ENCODE peak calls at places on chromosomes 5 and 9, in seven cellular contexts. E is mucosa of gallbladder; U is body of pancreas; C is activated T-cell treated with anti-CD3 and anti-CD28 coated beads, Interleukin-2, amount 50 U/mL, for 24 hours; A is NCI-H1436; B is NCI-H187; L is ovary. G is an unnamed sample.
A peak's percentile ranks its signal among the peaks of the same experiment; 100 is the strongest.

GRCh38 chr5:165783024-165783423 is 2277.6 kb downstream of the MAT2B start:
- DNase-seq in E (no peak), U (no peak), C (no peak), A (no peak), B (no peak), L (no peak), G (no peak)

GRCh38 chr5:139164020-139164419 is 34.1 kb downstream of the SIL1 start:
- DNase-seq in E (no peak), U (peak; percentile 38), C (no peak), A (no peak), B (no peak), L (no peak), G (peak; percentile 14)

GRCh38 chr9:124045076-124045829 is 33.7 kb downstream of the LHX2 start:
- DNase-seq in E (peak; percentile 51), U (peak; percentile 41), C (no peak), A (peak; percentile 22), B (no peak), L (peak; percentile 86), G (no peak)

GRCh38 chr9:672833-673232 is 168.7 kb upstream of the DMRT1 start:
- DNase-seq in E (peak; percentile 38), U (no peak), C (no peak), A (no peak), B (no peak), L (no peak), G (no peak)

GRCh38 chr9:31807574-31808256 is 576.7 kb upstream of the ACO1 start:
- DNase-seq in E (no peak), U (no peak), C (no peak), A (no peak), B (peak; percentile 3), L (no peak), G (no peak)

GRCh38 chr5:141208478-141208877 is at the start of gene PCDHB12:
- DNase-seq in E (no peak), U (peak; percentile 31), C (no peak), A (no peak), B (no peak), L (peak; percentile 23), G (no peak)

GRCh38 chr5:169494383-169495251 is 89.0 kb upstream of the SPDL1 start:
- DNase-seq in E (peak; percentile 12), U (no peak), C (no peak), A (no peak), B (no peak), L (no peak), G (no peak)

GRCh38 chr5:78509145-78509865 is 139.3 kb downstream of the LHFPL2 start:
- DNase-seq in E (no peak), U (no peak), C (no peak), A (peak; percentile 63), B (no peak), L (no peak), G (no peak)

GRCh38 chr5:139951296-139951924 is 91.7 kb downstream of the NRG2 start:
- DNase-seq in E (peak; percentile 7), U (no peak), C (no peak), A (no peak), B (no peak), L (no peak), G (no peak)

GRCh38 chr5:36689225-36689624 is 82.8 kb downstream of the SLC1A3 start:
- DNase-seq in E (no peak), U (no peak), C (no peak), A (no peak), B (no peak), L (no peak), G (peak; percentile 28)

GRCh38 chr9:92189782-92190535 is 74.7 kb upstream of the SPTLC1 start:
- DNase-seq in E (no peak), U (no peak), C (no peak), A (no peak), B (no peak), L (no peak), G (no peak)

GRCh38 chr5:77390795-77391194 is 101.3 kb downstream of the WDR41 start:
- DNase-seq in E (no peak), U (no peak), C (no peak), A (no peak), B (no peak), L (no peak), G (no peak)

GRCh38 chr9:81737871-81738507 is 48.6 kb upstream of the TLE1 start:
- DNase-seq in E (peak; percentile 63), U (peak; percentile 36), C (no peak), A (no peak), B (no peak), L (no peak), G (no peak)